ENCODE peak calls at places on chromosomes 16 and 17, in seven cellular contexts. One of them, this sample, is unnamed.

GRCh38 chr16:10728488-10728887 is 15.2 kb upstream of the NUBP1 start:
- DNase-seq in stimulated activated CD4-positive, alpha-beta T cell treated with anti-CD3 and anti-CD28 coated beads, TNF-alpha, amount 100 ng/mL, for 48 hours: no peak
- DNase-seq in ELF-1: no peak
- DNase-seq in left kidney: no peak
- DNase-seq in GM04503: no peak
- DNase-seq in HL-60: no peak
- DNase-seq in COR-L47: no peak
- DNase-seq in this sample: no peak

GRCh38 chr16:1106659-1107058 is 10.6 kb upstream of the C1QTNF8 start:
- DNase-seq in COR-L47: no peak
- DNase-seq in stimulated activated CD4-positive, alpha-beta T cell treated with anti-CD3 and anti-CD28 coated beads, TNF-alpha, amount 100 ng/mL, for 48 hours: no peak
- DNase-seq in left kidney: no peak
- DNase-seq in HL-60: no peak
- DNase-seq in GM04503: no peak
- DNase-seq in ELF-1: no peak
- DNase-seq in this sample: no peak

GRCh38 chr16:11556945-11557720 is 29.6 kb downstream of the LITAF start:
- DNase-seq in HL-60: no peak
- DNase-seq in stimulated activated CD4-positive, alpha-beta T cell treated with anti-CD3 and anti-CD28 coated beads, TNF-alpha, amount 100 ng/mL, for 48 hours: no peak
- DNase-seq in COR-L47: no peak
- DNase-seq in GM04503: no peak
- DNase-seq in left kidney: no peak
- DNase-seq in ELF-1: no peak
- DNase-seq in this sample: no peak

GRCh38 chr16:50284131-50284911 is 18.0 kb downstream of the ADCY7 start:
- DNase-seq in ELF-1: no peak
- DNase-seq in left kidney: no peak
- DNase-seq in HL-60: peak; percentile 61
- DNase-seq in GM04503: no peak
- DNase-seq in COR-L47: no peak
- DNase-seq in stimulated activated CD4-positive, alpha-beta T cell treated with anti-CD3 and anti-CD28 coated beads, TNF-alpha, amount 100 ng/mL, for 48 hours: no peak
- DNase-seq in this sample: no peak

GRCh38 chr16:25679468-25680010 is 12.2 kb upstream of the HS3ST4 start:
- DNase-seq in GM04503: no peak
- DNase-seq in HL-60: no peak
- DNase-seq in stimulated activated CD4-positive, alpha-beta T cell treated with anti-CD3 and anti-CD28 coated beads, TNF-alpha, amount 100 ng/mL, for 48 hours: no peak
- DNase-seq in ELF-1: peak; percentile 10
- DNase-seq in COR-L47: no peak
- DNase-seq in left kidney: no peak
- DNase-seq in this sample: no peak

GRCh38 chr17:65479282-65479681 is 82.2 kb downstream of the AXIN2 start:
- DNase-seq in HL-60: no peak
- DNase-seq in ELF-1: no peak
- DNase-seq in COR-L47: no peak
- DNase-seq in stimulated activated CD4-positive, alpha-beta T cell treated with anti-CD3 and anti-CD28 coated beads, TNF-alpha, amount 100 ng/mL, for 48 hours: no peak
- DNase-seq in GM04503: no peak
- DNase-seq in left kidney: no peak
- DNase-seq in this sample: no peak

GRCh38 chr16:55000595-55000994 is 69.9 kb downstream of the IRX5 start:
- DNase-seq in GM04503: no peak
- DNase-seq in ELF-1: no peak
- DNase-seq in COR-L47: no peak
- DNase-seq in stimulated activated CD4-positive, alpha-beta T cell treated with anti-CD3 and anti-CD28 coated beads, TNF-alpha, amount 100 ng/mL, for 48 hours: no peak
- DNase-seq in left kidney: no peak
- DNase-seq in HL-60: no peak
- DNase-seq in this sample: no peak

GRCh38 chr16:56609463-56609921 is 1.1 kb downstream of the MT2A start:
- DNase-seq in ELF-1: no peak
- DNase-seq in GM04503: peak; percentile 70
- DNase-seq in HL-60: peak; percentile 95
- DNase-seq in left kidney: peak; percentile 85
- DNase-seq in COR-L47: peak; percentile 28
- DNase-seq in stimulated activated CD4-positive, alpha-beta T cell treated with anti-CD3 and anti-CD28 coated beads, TNF-alpha, amount 100 ng/mL, for 48 hours: peak; percentile 66
- DNase-seq in this sample: peak; percentile 59

GRCh38 chr16:54236761-54237160 is 49.8 kb downstream of the IRX3 start:
- DNase-seq in COR-L47: no peak
- DNase-seq in stimulated activated CD4-positive, alpha-beta T cell treated with anti-CD3 and anti-CD28 coated beads, TNF-alpha, amount 100 ng/mL, for 48 hours: no peak
- DNase-seq in GM04503: peak; percentile 25
- DNase-seq in HL-60: no peak
- DNase-seq in left kidney: no peak
- DNase-seq in ELF-1: no peak
- DNase-seq in this sample: no peak

GRCh38 chr17:81057079-81057730 is 22.3 kb downstream of the BAIAP2 start:
- DNase-seq in stimulated activated CD4-positive, alpha-beta T cell treated with anti-CD3 and anti-CD28 coated beads, TNF-alpha, amount 100 ng/mL, for 48 hours: no peak
- DNase-seq in left kidney: peak; percentile 78
- DNase-seq in GM04503: no peak
- DNase-seq in ELF-1: peak; percentile 97
- DNase-seq in HL-60: no peak
- DNase-seq in COR-L47: no peak
- DNase-seq in this sample: peak; percentile 85

GRCh38 chr17:32558997-32559650 is 72.3 kb downstream of the CDK5R1 start:
- DNase-seq in GM04503: no peak
- DNase-seq in stimulated activated CD4-positive, alpha-beta T cell treated with anti-CD3 and anti-CD28 coated beads, TNF-alpha, amount 100 ng/mL, for 48 hours: no peak
- DNase-seq in left kidney: no peak
- DNase-seq in COR-L47: no peak
- DNase-seq in HL-60: no peak
- DNase-seq in ELF-1: no peak
- DNase-seq in this sample: no peak

GRCh38 chr17:50758524-50758923 is 8.8 kb downstream of the ANKRD40CL start:
- DNase-seq in stimulated activated CD4-positive, alpha-beta T cell treated with anti-CD3 and anti-CD28 coated beads, TNF-alpha, amount 100 ng/mL, for 48 hours: no peak
- DNase-seq in ELF-1: no peak
- DNase-seq in HL-60: no peak
- DNase-seq in left kidney: no peak
- DNase-seq in GM04503: no peak
- DNase-seq in COR-L47: no peak
- DNase-seq in this sample: no peak

GRCh38 chr17:27224526-27225315 is 69.2 kb upstream of the WSB1 start:
- DNase-seq in stimulated activated CD4-positive, alpha-beta T cell treated with anti-CD3 and anti-CD28 coated beads, TNF-alpha, amount 100 ng/mL, for 48 hours: no peak
- DNase-seq in COR-L47: no peak
- DNase-seq in left kidney: no peak
- DNase-seq in ELF-1: no peak
- DNase-seq in GM04503: no peak
- DNase-seq in HL-60: no peak
- DNase-seq in this sample: no peak

GRCh38 chr16:72824761-72825160 is 223.2 kb downstream of the ZFHX3 start:
- DNase-seq in ELF-1: no peak
- DNase-seq in stimulated activated CD4-positive, alpha-beta T cell treated with anti-CD3 and anti-CD28 coated beads, TNF-alpha, amount 100 ng/mL, for 48 hours: no peak
- DNase-seq in GM04503: no peak
- DNase-seq in HL-60: no peak
- DNase-seq in left kidney: no peak
- DNase-seq in COR-L47: no peak
- DNase-seq in this sample: no peak

GRCh38 chr16:30659507-30660423 is 1.5 kb downstream of the FBRS start:
- DNase-seq in left kidney: peak; percentile 36
- DNase-seq in stimulated activated CD4-positive, alpha-beta T cell treated with anti-CD3 and anti-CD28 coated beads, TNF-alpha, amount 100 ng/mL, for 48 hours: no peak
- DNase-seq in COR-L47: no peak
- DNase-seq in ELF-1: no peak
- DNase-seq in GM04503: no peak
- DNase-seq in HL-60: peak; percentile 27
- DNase-seq in this sample: peak; percentile 60

GRCh38 chr17:74704536-74704935 is 8.2 kb downstream of the CD300LF start:
- DNase-seq in COR-L47: no peak
- DNase-seq in left kidney: no peak
- DNase-seq in ELF-1: no peak
- DNase-seq in HL-60: no peak
- DNase-seq in stimulated activated CD4-positive, alpha-beta T cell treated with anti-CD3 and anti-CD28 coated beads, TNF-alpha, amount 100 ng/mL, for 48 hours: no peak
- DNase-seq in GM04503: no peak
- DNase-seq in this sample: no peak

GRCh38 chr17:76506408-76507328 is 5.4 kb upstream of the RHBDF2 start:
- DNase-seq in GM04503: no peak
- DNase-seq in stimulated activated CD4-positive, alpha-beta T cell treated with anti-CD3 and anti-CD28 coated beads, TNF-alpha, amount 100 ng/mL, for 48 hours: peak; percentile 78
- DNase-seq in left kidney: peak; percentile 87
- DNase-seq in COR-L47: peak; percentile 57
- DNase-seq in ELF-1: peak; percentile 91
- DNase-seq in HL-60: peak; percentile 77
- DNase-seq in this sample: peak; percentile 95

GRCh38 chr16:27241658-27242057 is 26.9 kb downstream of the NSMCE1 start:
- DNase-seq in ELF-1: no peak
- DNase-seq in GM04503: no peak
- DNase-seq in HL-60: no peak
- DNase-seq in left kidney: no peak
- DNase-seq in stimulated activated CD4-positive, alpha-beta T cell treated with anti-CD3 and anti-CD28 coated beads, TNF-alpha, amount 100 ng/mL, for 48 hours: no peak
- DNase-seq in COR-L47: no peak
- DNase-seq in this sample: no peak

GRCh38 chr17:80175411-80175810 is 5.6 kb downstream of the CARD14 start:
- DNase-seq in stimulated activated CD4-positive, alpha-beta T cell treated with anti-CD3 and anti-CD28 coated beads, TNF-alpha, amount 100 ng/mL, for 48 hours: no peak
- DNase-seq in COR-L47: no peak
- DNase-seq in HL-60: no peak
- DNase-seq in ELF-1: peak; percentile 89
- DNase-seq in left kidney: peak; percentile 43
- DNase-seq in GM04503: no peak
- DNase-seq in this sample: peak; percentile 82

GRCh38 chr16:65070831-65071230 is 51.0 kb downstream of the CDH11 start:
- DNase-seq in GM04503: peak; percentile 93
- DNase-seq in stimulated activated CD4-positive, alpha-beta T cell treated with anti-CD3 and anti-CD28 coated beads, TNF-alpha, amount 100 ng/mL, for 48 hours: no peak
- DNase-seq in HL-60: no peak
- DNase-seq in COR-L47: no peak
- DNase-seq in left kidney: peak; percentile 24
- DNase-seq in ELF-1: peak; percentile 71
- DNase-seq in this sample: no peak

GRCh38 chr17:21375757-21376584 is at the start of gene KCNJ12:
- DNase-seq in left kidney: peak; percentile 88
- DNase-seq in ELF-1: peak; percentile 50
- DNase-seq in GM04503: no peak
- DNase-seq in HL-60: no peak
- DNase-seq in stimulated activated CD4-positive, alpha-beta T cell treated with anti-CD3 and anti-CD28 coated beads, TNF-alpha, amount 100 ng/mL, for 48 hours: no peak
- DNase-seq in COR-L47: no peak
- DNase-seq in this sample: peak; percentile 95

GRCh38 chr17:46879101-46879500 is 27.7 kb downstream of the WNT9B start:
- DNase-seq in ELF-1: no peak
- DNase-seq in left kidney: no peak
- DNase-seq in stimulated activated CD4-positive, alpha-beta T cell treated with anti-CD3 and anti-CD28 coated beads, TNF-alpha, amount 100 ng/mL, for 48 hours: no peak
- DNase-seq in GM04503: no peak
- DNase-seq in COR-L47: no peak
- DNase-seq in HL-60: no peak
- DNase-seq in this sample: no peak

GRCh38 chr16:72961115-72961832 is 86.7 kb downstream of the ZFHX3 start:
- DNase-seq in HL-60: no peak
- DNase-seq in COR-L47: peak; percentile 51
- DNase-seq in GM04503: no peak
- DNase-seq in stimulated activated CD4-positive, alpha-beta T cell treated with anti-CD3 and anti-CD28 coated beads, TNF-alpha, amount 100 ng/mL, for 48 hours: no peak
- DNase-seq in left kidney: peak; percentile 85
- DNase-seq in ELF-1: peak; percentile 30
- DNase-seq in this sample: peak; percentile 64

GRCh38 chr17:31390748-31391495 is 553 bp upstream of the RAB11FIP4 start:
- DNase-seq in GM04503: no peak
- DNase-seq in HL-60: no peak
- DNase-seq in left kidney: peak; percentile 19
- DNase-seq in stimulated activated CD4-positive, alpha-beta T cell treated with anti-CD3 and anti-CD28 coated beads, TNF-alpha, amount 100 ng/mL, for 48 hours: no peak
- DNase-seq in COR-L47: no peak
- DNase-seq in ELF-1: peak; percentile 59
- DNase-seq in this sample: peak; percentile 72

GRCh38 chr17:10063730-10064221 is 134.6 kb downstream of the GAS7 start:
- DNase-seq in GM04503: no peak
- DNase-seq in stimulated activated CD4-positive, alpha-beta T cell treated with anti-CD3 and anti-CD28 coated beads, TNF-alpha, amount 100 ng/mL, for 48 hours: no peak
- DNase-seq in ELF-1: no peak
- DNase-seq in COR-L47: no peak
- DNase-seq in HL-60: peak; percentile 89
- DNase-seq in left kidney: no peak
- DNase-seq in this sample: peak; percentile 6

GRCh38 chr16:82699711-82700495 is 73.1 kb downstream of the CDH13 start:
- DNase-seq in ELF-1: no peak
- DNase-seq in left kidney: no peak
- DNase-seq in COR-L47: no peak
- DNase-seq in stimulated activated CD4-positive, alpha-beta T cell treated with anti-CD3 and anti-CD28 coated beads, TNF-alpha, amount 100 ng/mL, for 48 hours: no peak
- DNase-seq in HL-60: no peak
- DNase-seq in GM04503: peak; percentile 78
- DNase-seq in this sample: no peak

GRCh38 chr16:31452631-31453106 is 6.6 kb upstream of the ARMC5 start:
- DNase-seq in left kidney: no peak
- DNase-seq in COR-L47: no peak
- DNase-seq in GM04503: peak; percentile 91
- DNase-seq in ELF-1: no peak
- DNase-seq in HL-60: no peak
- DNase-seq in stimulated activated CD4-positive, alpha-beta T cell treated with anti-CD3 and anti-CD28 coated beads, TNF-alpha, amount 100 ng/mL, for 48 hours: no peak
- DNase-seq in this sample: no peak

GRCh38 chr16:74874123-74874522 is 99.5 kb upstream of the FA2H start:
- DNase-seq in left kidney: no peak
- DNase-seq in GM04503: no peak
- DNase-seq in HL-60: no peak
- DNase-seq in ELF-1: no peak
- DNase-seq in COR-L47: no peak
- DNase-seq in stimulated activated CD4-positive, alpha-beta T cell treated with anti-CD3 and anti-CD28 coated beads, TNF-alpha, amount 100 ng/mL, for 48 hours: no peak
- DNase-seq in this sample: no peak

GRCh38 chr17:3796110-3796821 is 4.7 kb downstream of the ITGAE start:
- DNase-seq in GM04503: no peak
- DNase-seq in ELF-1: no peak
- DNase-seq in stimulated activated CD4-positive, alpha-beta T cell treated with anti-CD3 and anti-CD28 coated beads, TNF-alpha, amount 100 ng/mL, for 48 hours: peak; percentile 62
- DNase-seq in COR-L47: no peak
- DNase-seq in left kidney: no peak
- DNase-seq in HL-60: no peak
- DNase-seq in this sample: peak; percentile 44

GRCh38 chr16:85514601-85515318 is 98.4 kb upstream of the GSE1 start:
- DNase-seq in left kidney: no peak
- DNase-seq in GM04503: peak; percentile 94
- DNase-seq in ELF-1: peak; percentile 93
- DNase-seq in COR-L47: peak; percentile 66
- DNase-seq in HL-60: no peak
- DNase-seq in stimulated activated CD4-positive, alpha-beta T cell treated with anti-CD3 and anti-CD28 coated beads, TNF-alpha, amount 100 ng/mL, for 48 hours: no peak
- DNase-seq in this sample: peak; percentile 87

GRCh38 chr16:2737895-2738418 is 14.5 kb upstream of the SRRM2 start:
- DNase-seq in ELF-1: no peak
- DNase-seq in COR-L47: no peak
- DNase-seq in HL-60: no peak
- DNase-seq in GM04503: no peak
- DNase-seq in stimulated activated CD4-positive, alpha-beta T cell treated with anti-CD3 and anti-CD28 coated beads, TNF-alpha, amount 100 ng/mL, for 48 hours: no peak
- DNase-seq in left kidney: no peak
- DNase-seq in this sample: no peak

GRCh38 chr17:9125722-9126121 is 104.4 kb downstream of the NTN1 start:
- DNase-seq in HL-60: no peak
- DNase-seq in stimulated activated CD4-positive, alpha-beta T cell treated with anti-CD3 and anti-CD28 coated beads, TNF-alpha, amount 100 ng/mL, for 48 hours: no peak
- DNase-seq in ELF-1: no peak
- DNase-seq in GM04503: no peak
- DNase-seq in left kidney: no peak
- DNase-seq in COR-L47: no peak
- DNase-seq in this sample: no peak

GRCh38 chr17:59487161-59487873 is 78.1 kb upstream of the DHX40 start:
- DNase-seq in stimulated activated CD4-positive, alpha-beta T cell treated with anti-CD3 and anti-CD28 coated beads, TNF-alpha, amount 100 ng/mL, for 48 hours: no peak
- DNase-seq in ELF-1: no peak
- DNase-seq in HL-60: no peak
- DNase-seq in left kidney: no peak
- DNase-seq in GM04503: no peak
- DNase-seq in COR-L47: no peak
- DNase-seq in this sample: no peak

GRCh38 chr17:74243013-74243755 is 29.8 kb downstream of the TTYH2 start:
- DNase-seq in HL-60: no peak
- DNase-seq in stimulated activated CD4-positive, alpha-beta T cell treated with anti-CD3 and anti-CD28 coated beads, TNF-alpha, amount 100 ng/mL, for 48 hours: no peak
- DNase-seq in left kidney: no peak
- DNase-seq in COR-L47: no peak
- DNase-seq in ELF-1: no peak
- DNase-seq in GM04503: no peak
- DNase-seq in this sample: no peak

GRCh38 chr16:11526921-11527320 is 59.8 kb downstream of the LITAF start:
- DNase-seq in stimulated activated CD4-positive, alpha-beta T cell treated with anti-CD3 and anti-CD28 coated beads, TNF-alpha, amount 100 ng/mL, for 48 hours: no peak
- DNase-seq in ELF-1: peak; percentile 49
- DNase-seq in left kidney: peak; percentile 57
- DNase-seq in GM04503: no peak
- DNase-seq in HL-60: no peak
- DNase-seq in COR-L47: no peak
- DNase-seq in this sample: peak; percentile 79

GRCh38 chr16:19415461-19415860 is 2.2 kb upstream of the TMC5 start:
- DNase-seq in GM04503: no peak
- DNase-seq in HL-60: no peak
- DNase-seq in ELF-1: no peak
- DNase-seq in COR-L47: peak; percentile 44
- DNase-seq in stimulated activated CD4-positive, alpha-beta T cell treated with anti-CD3 and anti-CD28 coated beads, TNF-alpha, amount 100 ng/mL, for 48 hours: no peak
- DNase-seq in left kidney: no peak
- DNase-seq in this sample: no peak